ENCODE peak calls at places on chromosome 18, in five cellular contexts. F is neuronal stem cell; I is tibial nerve; S is small intestine; E is CD4-positive, CD25-positive, alpha-beta regulatory T cell. J is an unnamed sample.

GRCh38 chr18:9135081-9135911 is 1.3 kb upstream of the ANKRD12 start:
- DNase-seq in I (no peak), S (no peak), E (no peak), F (no peak), J (no peak)

GRCh38 chr18:6413554-6414117 is 1.1 kb downstream of the L3MBTL4 start:
- DNase-seq in S (peak; percentile 66), E (no peak), F (no peak), I (no peak), J (no peak)

GRCh38 chr18:26228562-26229260 is 2.5 kb downstream of the TAF4B start:
- DNase-seq in E (no peak), S (peak; percentile 22), F (no peak), I (no peak), J (no peak)

GRCh38 chr18:10895976-10896375 is 253.4 kb downstream of the PIEZO2 start:
- DNase-seq in E (no peak), F (no peak), I (no peak), S (no peak), J (no peak)

GRCh38 chr18:57150828-57151227 is 3.9 kb downstream of the BOD1L2 start:
- DNase-seq in F (peak; percentile 27), E (no peak), S (peak; percentile 14), I (no peak), J (no peak)

GRCh38 chr18:48962857-48963554 is 12.2 kb upstream of the SMAD7 start:
- DNase-seq in I (no peak), E (no peak), F (no peak), S (no peak), J (no peak)

GRCh38 chr18:54222922-54223567 is 1.4 kb downstream of the MBD2 start:
- DNase-seq in S (peak; percentile 39), F (no peak), I (no peak), E (peak; percentile 79), J (no peak)

GRCh38 chr18:45423664-45424063 is 191.6 kb upstream of the SLC14A2 start:
- DNase-seq in F (no peak), S (no peak), E (no peak), I (no peak), J (no peak)

GRCh38 chr18:52716926-52717325 is 376.9 kb downstream of the DCC start:
- DNase-seq in I (no peak), S (peak; percentile 49), F (no peak), E (no peak), J (no peak)

GRCh38 chr18:65326831-65327230 is 424.0 kb upstream of the CDH7 start:
- DNase-seq in S (no peak), I (no peak), E (no peak), F (no peak), J (no peak)

GRCh38 chr18:34821669-34822210 is 111.6 kb downstream of the DTNA start:
- DNase-seq in E (no peak), I (no peak), F (no peak), S (no peak), J (no peak)

GRCh38 chr18:48687694-48688042 is 148.8 kb downstream of the CTIF start:
- DNase-seq in S (no peak), I (no peak), F (no peak), E (no peak), J (no peak)

GRCh38 chr18:39571511-39571910 is 2005.9 kb upstream of the CELF4 start:
- DNase-seq in S (peak; percentile 2), E (no peak), I (no peak), F (no peak), J (no peak)

GRCh38 chr18:48342588-48342987 is 66.6 kb downstream of the ZBTB7C start:
- DNase-seq in E (no peak), F (no peak), I (no peak), S (no peak), J (no peak)

GRCh38 chr18:72336786-72337185 is 207.4 kb downstream of the CBLN2 start:
- DNase-seq in F (no peak), I (no peak), S (no peak), E (no peak), J (no peak)

GRCh38 chr18:3448845-3449701 is 899 bp upstream of the TGIF1 start:
- DNase-seq in S (peak; percentile 83), E (peak; percentile 89), F (peak; percentile 57), I (peak; percentile 83), J (peak; percentile 95)

GRCh38 chr18:10416020-10416419 is 38.4 kb upstream of the APCDD1 start:
- DNase-seq in F (no peak), E (no peak), I (no peak), S (no peak), J (no peak)

GRCh38 chr18:22345733-22346132 is 72.0 kb downstream of the CTAGE1 start:
- DNase-seq in F (no peak), E (no peak), S (no peak), I (no peak), J (no peak)

GRCh38 chr18:34643982-34644381 is 66.1 kb upstream of the DTNA start:
- DNase-seq in S (no peak), I (no peak), F (no peak), E (no peak), J (no peak)

GRCh38 chr18:43181711-43182110 is 66.2 kb upstream of the RIT2 start:
- DNase-seq in F (no peak), E (no peak), S (no peak), I (no peak), J (no peak)

GRCh38 chr18:32324173-32324572 is 134.3 kb downstream of the MEP1B start:
- DNase-seq in S (no peak), I (no peak), F (no peak), E (no peak), J (no peak)

GRCh38 chr18:48542513-48543181 is 3.8 kb downstream of the CTIF start:
- DNase-seq in I (no peak), F (no peak), E (no peak), S (no peak), J (no peak)

GRCh38 chr18:6476201-6476600 is 61.5 kb upstream of the L3MBTL4 start:
- DNase-seq in S (no peak), I (no peak), F (no peak), E (no peak), J (no peak)

GRCh38 chr18:68991281-68991680 is 193.4 kb downstream of the CCDC102B start:
- DNase-seq in E (no peak), F (no peak), I (no peak), S (no peak), J (no peak)

GRCh38 chr18:48792141-48792540 is 158.6 kb downstream of the SMAD7 start:
- DNase-seq in S (no peak), F (no peak), E (no peak), I (no peak), J (no peak)

GRCh38 chr18:63439334-63439733 is 17.1 kb upstream of the VPS4B start:
- DNase-seq in I (no peak), S (peak; percentile 63), E (peak; percentile 64), F (peak; percentile 63), J (no peak)

GRCh38 chr18:62992877-62993365 is 277.6 kb downstream of the PHLPP1 start:
- DNase-seq in E (no peak), I (no peak), F (no peak), S (no peak), J (no peak)

GRCh38 chr18:36769611-36770314 is 59.0 kb downstream of the TPGS2 start:
- DNase-seq in S (peak; percentile 11), I (no peak), F (peak; percentile 3), E (no peak), J (peak; percentile 55)

DNA sequence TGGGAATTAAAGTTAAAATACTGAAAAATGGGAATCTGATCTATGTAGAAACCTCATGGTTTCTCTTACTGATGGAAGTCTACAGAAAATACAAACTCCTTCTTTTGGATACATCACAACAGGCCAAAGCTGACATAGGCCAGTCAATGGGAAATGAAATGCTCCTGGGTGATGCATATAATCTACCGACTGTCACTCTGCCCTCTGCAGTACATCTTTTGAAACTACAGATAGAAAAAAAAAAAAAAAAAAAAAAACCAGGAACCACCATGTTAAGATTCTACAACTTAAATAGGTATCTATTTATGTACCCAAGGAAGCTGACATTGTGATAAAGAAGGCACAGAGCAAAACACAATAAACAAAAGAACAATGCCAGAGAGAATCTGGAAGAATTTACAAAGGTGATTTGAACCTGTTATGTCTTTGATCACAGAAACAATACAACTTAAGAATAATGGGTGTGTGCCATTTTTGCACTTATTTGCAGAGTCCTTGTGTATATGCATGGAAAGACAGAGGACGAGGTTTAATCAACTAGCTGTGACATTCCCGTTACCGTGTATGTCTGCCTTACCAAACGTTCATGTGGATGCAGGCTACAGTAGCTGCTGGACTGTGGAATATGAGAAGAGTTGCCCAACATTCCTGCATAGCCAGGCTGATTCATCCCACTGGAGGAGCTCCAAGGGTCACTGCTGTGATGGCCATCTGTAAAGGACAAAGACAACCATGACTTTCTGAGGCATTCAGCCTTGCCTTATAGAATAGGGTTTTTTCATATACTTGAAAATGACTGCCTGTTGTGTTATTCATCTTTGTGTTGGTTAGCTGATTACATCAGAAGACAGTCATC is 312.7 kb downstream of the TCF4 start:
- DNase-seq in S (peak; percentile 13), I (no peak), E (no peak), F (no peak), J (peak; percentile 73)
- H3K4me3 ChIP-seq in S (no peak overlapping the region), I (no peak overlapping the region), E (no peak overlapping the region), F (no peak overlapping the region), J (no peak overlapping the region)

DNA sequence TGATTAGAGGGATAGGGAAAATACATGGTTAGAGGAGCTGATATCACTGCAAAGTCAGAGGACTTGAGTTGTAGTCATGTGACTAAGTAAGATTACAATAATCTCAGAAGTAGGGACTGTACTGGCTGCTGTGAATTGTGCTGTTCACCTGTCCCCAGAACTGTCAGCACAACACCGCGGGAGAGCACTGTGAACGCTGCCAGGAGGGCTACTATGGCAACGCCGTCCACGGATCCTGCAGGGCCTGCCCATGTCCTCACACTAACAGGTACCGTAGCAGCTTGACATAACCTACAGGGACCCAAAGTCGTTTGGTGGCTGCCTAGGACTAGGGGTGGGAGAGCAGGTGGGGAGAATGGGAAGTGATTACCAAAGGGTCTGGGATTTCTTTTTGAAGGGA is 132.8 kb upstream of the TTC39C start:
- DNase-seq in S (peak; percentile 35), F (no peak), E (no peak), I (no peak), J (no peak)
- H3K4me1 ChIP-seq in S (peaks cover 4% of the 10 kb centered on the region), F (no peaks in the 10 kb centered on the region), E (peaks cover 10% of the 10 kb centered on the region), I (no peaks in the 10 kb centered on the region), J (no peaks in the 10 kb centered on the region)

GRCh38 chr18:55266981-55267380 is 307.7 kb upstream of the CCDC68 start:
- DNase-seq in E (no peak), I (no peak), S (no peak), F (no peak), J (no peak)
- H3K27ac ChIP-seq in E (no peak overlapping the region), I (no peak overlapping the region), S (no peak overlapping the region), F (no peak overlapping the region), J (peak overlapping the region; percentile 33)

GRCh38 chr18:51127664-51128063 is 69.8 kb downstream of the MEX3C start:
- DNase-seq in E (no peak), I (no peak), F (no peak), S (no peak), J (no peak)

GRCh38 chr18:51123936-51124486 is 73.5 kb downstream of the MEX3C start:
- DNase-seq in F (no peak), S (no peak), E (no peak), I (no peak), J (no peak)

GRCh38 chr18:51125976-51126375 is 71.5 kb downstream of the MEX3C start:
- DNase-seq in S (no peak), I (no peak), E (no peak), F (no peak), J (no peak)

GRCh38 chr18:51132256-51132935 is 65.1 kb downstream of the MEX3C start:
- DNase-seq in E (no peak), I (no peak), S (no peak), F (no peak), J (no peak)

DNA sequence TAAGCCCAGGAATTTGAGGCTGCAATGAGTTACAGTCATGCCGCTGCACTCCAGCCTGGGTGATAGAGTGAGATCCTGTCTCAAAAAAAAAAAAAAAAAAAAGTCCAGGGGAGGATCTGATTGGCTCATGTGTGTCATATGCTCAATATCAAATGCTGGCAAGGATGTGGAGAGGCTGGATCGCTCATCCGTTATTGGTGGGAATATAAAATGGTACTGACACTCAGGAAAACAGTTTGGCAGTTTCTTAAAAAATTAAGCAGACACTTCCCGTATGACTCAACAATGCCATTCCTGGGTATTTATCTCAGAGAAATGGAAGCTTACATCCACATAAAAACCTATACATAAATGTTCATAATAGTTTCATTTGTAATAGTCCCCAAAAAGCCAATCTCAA is 68.9 kb downstream of the MEX3C start:
- DNase-seq in I (no peak), E (no peak), S (no peak), F (no peak), J (no peak)
- H3K4me3 ChIP-seq in I (no peak overlapping the region), E (no peak overlapping the region), S (no peak overlapping the region), F (no peak overlapping the region), J (no peak overlapping the region)